ENCODE peak calls at places on chromosomes 7 and 10, in five cellular contexts. One of them, this sample, is unnamed.

GRCh38 chr10:87650838-87651237 is 8.8 kb upstream of the PAPSS2 start:
- DNase-seq in fibroblast of the aortic adventitia: no peak
- DNase-seq in endothelial cell: no peak
- DNase-seq in progenitor cell of endocrine pancreas: no peak
- DNase-seq in NB4: no peak
- DNase-seq in this sample: no peak

GRCh38 chr10:115660391-115660790 is 567.2 kb downstream of the ATRNL1 start:
- DNase-seq in fibroblast of the aortic adventitia: no peak
- DNase-seq in endothelial cell: no peak
- DNase-seq in progenitor cell of endocrine pancreas: no peak
- DNase-seq in NB4: no peak
- DNase-seq in this sample: no peak

GRCh38 chr10:100827819-100828743 is 82.7 kb downstream of the PAX2 start:
- DNase-seq in fibroblast of the aortic adventitia: no peak
- DNase-seq in endothelial cell: peak
- DNase-seq in progenitor cell of endocrine pancreas: peak
- DNase-seq in NB4: peak
- DNase-seq in this sample: peak

GRCh38 chr7:22675436-22675835 is 51.6 kb upstream of the IL6 start:
- DNase-seq in fibroblast of the aortic adventitia: peak
- DNase-seq in endothelial cell: no peak
- DNase-seq in progenitor cell of endocrine pancreas: no peak
- DNase-seq in NB4: no peak
- DNase-seq in this sample: no peak

GRCh38 chr7:1662101-1662500 is 8.0 kb upstream of the ELFN1 start:
- DNase-seq in fibroblast of the aortic adventitia: no peak
- DNase-seq in endothelial cell: no peak
- DNase-seq in progenitor cell of endocrine pancreas: no peak
- DNase-seq in NB4: no peak
- DNase-seq in this sample: no peak

GRCh38 chr10:111379521-111379920 is 302.7 kb downstream of the ADRA2A start:
- DNase-seq in fibroblast of the aortic adventitia: no peak
- DNase-seq in endothelial cell: no peak
- DNase-seq in progenitor cell of endocrine pancreas: no peak
- DNase-seq in NB4: no peak
- DNase-seq in this sample: no peak

GRCh38 chr10:71472912-71473311 is 76.2 kb downstream of the CDH23 start:
- DNase-seq in fibroblast of the aortic adventitia: no peak
- DNase-seq in endothelial cell: no peak
- DNase-seq in progenitor cell of endocrine pancreas: no peak
- DNase-seq in NB4: no peak
- DNase-seq in this sample: no peak

GRCh38 chr10:132570771-132571564 is 33.4 kb downstream of the INPP5A start:
- DNase-seq in fibroblast of the aortic adventitia: no peak
- DNase-seq in endothelial cell: no peak
- DNase-seq in progenitor cell of endocrine pancreas: no peak
- DNase-seq in NB4: peak
- DNase-seq in this sample: no peak

GRCh38 chr10:52653510-52653909 is 119.1 kb downstream of the MBL2 start:
- DNase-seq in fibroblast of the aortic adventitia: no peak
- DNase-seq in endothelial cell: no peak
- DNase-seq in progenitor cell of endocrine pancreas: no peak
- DNase-seq in NB4: no peak
- DNase-seq in this sample: peak

GRCh38 chr7:116138202-116138801 is 72.0 kb upstream of the TES start:
- DNase-seq in fibroblast of the aortic adventitia: peak
- DNase-seq in endothelial cell: peak
- DNase-seq in progenitor cell of endocrine pancreas: no peak
- DNase-seq in NB4: peak
- DNase-seq in this sample: peak

GRCh38 chr7:94962661-94963060 is 55.3 kb downstream of the PPP1R9A start:
- DNase-seq in fibroblast of the aortic adventitia: no peak
- DNase-seq in endothelial cell: no peak
- DNase-seq in progenitor cell of endocrine pancreas: no peak
- DNase-seq in NB4: no peak
- DNase-seq in this sample: no peak

GRCh38 chr7:13898957-13899670 is 90.4 kb downstream of the ETV1 start:
- DNase-seq in fibroblast of the aortic adventitia: no peak
- DNase-seq in endothelial cell: no peak
- DNase-seq in progenitor cell of endocrine pancreas: no peak
- DNase-seq in NB4: no peak
- DNase-seq in this sample: no peak

GRCh38 chr10:120832106-120832505 is 19.1 kb upstream of the WDR11 start:
- DNase-seq in fibroblast of the aortic adventitia: no peak
- DNase-seq in endothelial cell: no peak
- DNase-seq in progenitor cell of endocrine pancreas: no peak
- DNase-seq in NB4: no peak
- DNase-seq in this sample: no peak

GRCh38 chr10:25191162-25191895 is 16.5 kb downstream of the GPR158 start:
- DNase-seq in fibroblast of the aortic adventitia: no peak
- DNase-seq in endothelial cell: no peak
- DNase-seq in progenitor cell of endocrine pancreas: no peak
- DNase-seq in NB4: no peak
- DNase-seq in this sample: no peak

GRCh38 chr10:132575320-132576201 is 38.0 kb downstream of the INPP5A start:
- DNase-seq in fibroblast of the aortic adventitia: peak
- DNase-seq in endothelial cell: no peak
- DNase-seq in progenitor cell of endocrine pancreas: no peak
- DNase-seq in NB4: peak
- DNase-seq in this sample: peak

GRCh38 chr7:151637781-151638261 is 118.1 kb upstream of the RHEB start:
- DNase-seq in fibroblast of the aortic adventitia: no peak
- DNase-seq in endothelial cell: no peak
- DNase-seq in progenitor cell of endocrine pancreas: no peak
- DNase-seq in NB4: no peak
- DNase-seq in this sample: no peak

GRCh38 chr10:116925061-116925460 is 75.8 kb downstream of the ENO4 start:
- DNase-seq in fibroblast of the aortic adventitia: no peak
- DNase-seq in endothelial cell: no peak
- DNase-seq in progenitor cell of endocrine pancreas: no peak
- DNase-seq in NB4: no peak
- DNase-seq in this sample: no peak

GRCh38 chr7:25478925-25479324 is 250.6 kb upstream of the NPVF start:
- DNase-seq in fibroblast of the aortic adventitia: no peak
- DNase-seq in endothelial cell: no peak
- DNase-seq in progenitor cell of endocrine pancreas: no peak
- DNase-seq in NB4: no peak
- DNase-seq in this sample: no peak

GRCh38 chr10:82249141-82249540 is 374.1 kb downstream of the NRG3 start:
- DNase-seq in fibroblast of the aortic adventitia: no peak
- DNase-seq in endothelial cell: no peak
- DNase-seq in progenitor cell of endocrine pancreas: no peak
- DNase-seq in NB4: no peak
- DNase-seq in this sample: no peak

GRCh38 chr7:32223071-32223650 is 153.0 kb upstream of the PDE1C start:
- DNase-seq in fibroblast of the aortic adventitia: no peak
- DNase-seq in endothelial cell: no peak
- DNase-seq in progenitor cell of endocrine pancreas: no peak
- DNase-seq in NB4: no peak
- DNase-seq in this sample: no peak

GRCh38 chr10:80473692-80474596 is 19.8 kb downstream of the TSPAN14 start:
- DNase-seq in fibroblast of the aortic adventitia: no peak
- DNase-seq in endothelial cell: no peak
- DNase-seq in progenitor cell of endocrine pancreas: no peak
- DNase-seq in NB4: no peak
- DNase-seq in this sample: no peak

GRCh38 chr7:47427046-47427643 is 154.8 kb downstream of the TNS3 start:
- DNase-seq in fibroblast of the aortic adventitia: no peak
- DNase-seq in endothelial cell: no peak
- DNase-seq in progenitor cell of endocrine pancreas: no peak
- DNase-seq in NB4: no peak
- DNase-seq in this sample: no peak

GRCh38 chr7:101538596-101539459 is 90.3 kb downstream of the MYL10 start:
- DNase-seq in fibroblast of the aortic adventitia: peak
- DNase-seq in endothelial cell: peak
- DNase-seq in progenitor cell of endocrine pancreas: peak
- DNase-seq in NB4: peak
- DNase-seq in this sample: peak

GRCh38 chr7:23467281-23467680 is 3.0 kb downstream of the IGF2BP3 start:
- DNase-seq in fibroblast of the aortic adventitia: peak
- DNase-seq in endothelial cell: no peak
- DNase-seq in progenitor cell of endocrine pancreas: no peak
- DNase-seq in NB4: no peak
- DNase-seq in this sample: peak

GRCh38 chr7:30166155-30166840 is 31.5 kb downstream of the MTURN start:
- DNase-seq in fibroblast of the aortic adventitia: no peak
- DNase-seq in endothelial cell: no peak
- DNase-seq in progenitor cell of endocrine pancreas: no peak
- DNase-seq in NB4: peak
- DNase-seq in this sample: no peak

GRCh38 chr10:84190621-84191020 is 3.7 kb upstream of the CDHR1 start:
- DNase-seq in fibroblast of the aortic adventitia: no peak
- DNase-seq in endothelial cell: no peak
- DNase-seq in progenitor cell of endocrine pancreas: no peak
- DNase-seq in NB4: no peak
- DNase-seq in this sample: no peak

GRCh38 chr10:31262672-31263071 is 56.3 kb upstream of the ZEB1 start:
- DNase-seq in fibroblast of the aortic adventitia: peak
- DNase-seq in endothelial cell: no peak
- DNase-seq in progenitor cell of endocrine pancreas: no peak
- DNase-seq in NB4: no peak
- DNase-seq in this sample: peak

GRCh38 chr10:126062132-126063032 is 166.0 kb downstream of the FANK1 start:
- DNase-seq in fibroblast of the aortic adventitia: peak
- DNase-seq in endothelial cell: no peak
- DNase-seq in progenitor cell of endocrine pancreas: no peak
- DNase-seq in NB4: peak
- DNase-seq in this sample: peak

GRCh38 chr7:157467496-157468212 is 130.8 kb downstream of the DNAJB6 start:
- DNase-seq in fibroblast of the aortic adventitia: no peak
- DNase-seq in endothelial cell: no peak
- DNase-seq in progenitor cell of endocrine pancreas: no peak
- DNase-seq in NB4: no peak
- DNase-seq in this sample: no peak

GRCh38 chr10:31138026-31138553 is 106.4 kb upstream of the ZNF438 start:
- DNase-seq in fibroblast of the aortic adventitia: no peak
- DNase-seq in endothelial cell: no peak
- DNase-seq in progenitor cell of endocrine pancreas: no peak
- DNase-seq in NB4: peak
- DNase-seq in this sample: peak

DNA sequence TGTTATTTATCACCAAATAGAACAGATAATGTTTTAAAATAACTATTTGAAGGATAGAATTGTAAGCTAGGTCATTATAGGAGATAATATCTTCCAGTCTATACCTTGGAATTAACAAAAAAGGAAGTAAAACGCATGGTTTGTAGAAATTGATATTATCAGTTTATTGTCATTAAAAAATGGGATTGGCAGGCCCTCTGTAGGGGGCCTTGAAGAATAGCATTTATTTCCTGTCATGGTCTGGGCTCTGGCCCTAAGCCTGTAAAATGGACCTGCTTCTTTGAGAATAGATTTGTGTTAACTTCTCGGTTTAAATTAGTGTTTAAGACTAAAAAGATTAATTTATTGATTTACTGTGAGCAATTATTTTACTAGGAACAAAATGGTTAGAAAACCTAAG is 197.6 kb upstream of the FOXP2 start:
- DNase-seq in fibroblast of the aortic adventitia: no peak
- DNase-seq in endothelial cell: no peak
- DNase-seq in progenitor cell of endocrine pancreas: no peak
- DNase-seq in NB4: peak
- DNase-seq in this sample: no peak
- TF ChIP-seq CTCF in fibroblast of the aortic adventitia: no peak
- TF ChIP-seq CTCF in endothelial cell: no peak
- TF ChIP-seq CTCF in progenitor cell of endocrine pancreas: no peak
- TF ChIP-seq CTCF in NB4: peak
- TF ChIP-seq CTCF in this sample: no peak

GRCh38 chr7:123437447-123437995 is 96.9 kb downstream of the IQUB start:
- DNase-seq in fibroblast of the aortic adventitia: no peak
- DNase-seq in endothelial cell: no peak
- DNase-seq in progenitor cell of endocrine pancreas: no peak
- DNase-seq in NB4: peak
- DNase-seq in this sample: no peak
- TF ChIP-seq CTCF in fibroblast of the aortic adventitia: no peak
- TF ChIP-seq CTCF in endothelial cell: no peak
- TF ChIP-seq CTCF in progenitor cell of endocrine pancreas: no peak
- TF ChIP-seq CTCF in NB4: no peak
- TF ChIP-seq CTCF in this sample: no peak

DNA sequence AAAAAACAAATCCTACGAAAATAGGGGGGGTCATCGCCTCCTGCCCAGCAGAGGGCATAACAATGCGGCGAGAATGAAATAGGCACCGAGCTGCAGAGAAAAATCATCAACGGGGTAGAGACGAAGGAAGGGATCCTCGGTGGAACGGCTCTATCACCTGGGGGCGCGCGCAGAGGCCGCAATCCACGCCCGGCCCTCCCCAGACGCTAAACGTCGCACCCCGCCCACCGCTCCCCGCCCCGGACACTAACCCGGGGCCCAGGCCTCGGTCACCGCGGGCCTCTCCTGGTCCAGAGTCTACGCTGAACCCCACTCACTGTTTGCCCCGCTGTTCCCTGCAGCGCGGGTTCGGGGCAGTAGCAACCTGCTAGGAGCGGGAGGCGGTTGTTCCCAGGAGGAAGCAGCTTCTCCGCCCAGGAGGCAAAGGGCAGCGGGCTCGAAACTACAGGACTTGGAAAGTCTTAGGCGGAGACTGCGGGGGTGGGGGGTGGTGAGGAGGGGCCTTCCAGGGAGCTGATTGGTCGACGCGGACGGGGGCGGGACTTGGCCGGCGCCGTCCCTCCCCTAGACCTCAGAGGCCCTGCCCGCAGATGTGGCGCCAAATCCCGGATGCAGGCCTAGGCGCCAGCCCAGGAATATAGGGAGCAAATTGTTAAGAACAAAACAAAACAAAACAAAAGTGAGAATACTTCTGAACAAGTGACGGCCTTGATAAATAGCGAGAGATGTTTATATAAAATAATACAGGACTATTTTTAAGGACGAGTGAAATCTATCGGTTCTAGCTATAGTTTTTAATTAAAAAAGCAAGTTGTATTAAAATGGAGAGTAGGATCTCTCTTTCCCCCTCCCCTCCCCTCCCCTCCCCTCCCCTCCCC is at the start of gene TCAF1:
- DNase-seq in fibroblast of the aortic adventitia: peak
- DNase-seq in endothelial cell: peak
- DNase-seq in progenitor cell of endocrine pancreas: peak
- DNase-seq in NB4: peak
- DNase-seq in this sample: peak
- TF ChIP-seq CTCF in fibroblast of the aortic adventitia: peak
- TF ChIP-seq CTCF in endothelial cell: peak
- TF ChIP-seq CTCF in progenitor cell of endocrine pancreas: peak
- TF ChIP-seq CTCF in NB4: peak
- TF ChIP-seq CTCF in this sample: peak

DNA sequence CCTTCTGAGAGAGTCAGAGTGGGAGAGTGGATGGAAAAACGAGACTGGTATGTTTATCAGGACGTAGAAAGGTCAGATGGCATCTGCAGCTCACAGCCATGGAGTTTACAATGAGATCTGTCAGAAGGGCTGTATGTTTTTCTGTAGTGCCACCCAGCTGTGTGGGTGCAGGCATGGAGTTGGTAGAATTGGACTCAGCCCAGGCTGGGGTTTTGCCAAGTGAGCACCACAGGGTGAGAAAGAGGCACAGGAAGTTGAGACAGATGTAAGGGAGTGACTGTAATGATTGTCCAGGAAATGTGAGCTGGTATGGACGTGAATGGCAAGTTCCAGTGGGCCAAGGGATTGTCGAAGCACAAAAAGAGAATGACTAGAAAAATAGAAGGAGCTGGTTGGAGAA is 9.1 kb upstream of the ZYX start:
- DNase-seq in fibroblast of the aortic adventitia: no peak
- DNase-seq in endothelial cell: no peak
- DNase-seq in progenitor cell of endocrine pancreas: no peak
- DNase-seq in NB4: peak
- DNase-seq in this sample: no peak
- TF ChIP-seq CTCF in fibroblast of the aortic adventitia: no peak
- TF ChIP-seq CTCF in endothelial cell: no peak
- TF ChIP-seq CTCF in progenitor cell of endocrine pancreas: no peak
- TF ChIP-seq CTCF in NB4: peak
- TF ChIP-seq CTCF in this sample: no peak

GRCh38 chr10:5840314-5841307 is 27.4 kb upstream of the GDI2 start:
- DNase-seq in fibroblast of the aortic adventitia: peak
- DNase-seq in endothelial cell: no peak
- DNase-seq in progenitor cell of endocrine pancreas: no peak
- DNase-seq in NB4: peak
- DNase-seq in this sample: no peak
- TF ChIP-seq CTCF in fibroblast of the aortic adventitia: no peak
- TF ChIP-seq CTCF in endothelial cell: no peak
- TF ChIP-seq CTCF in progenitor cell of endocrine pancreas: no peak
- TF ChIP-seq CTCF in NB4: no peak
- TF ChIP-seq CTCF in this sample: no peak